ENCODE peak calls at places on chromosomes 16 and 17, in five cellular contexts. N is aorta; Y is left cardiac atrium; R is CD8-positive, alpha-beta T cell; A is stimulated activated naive CD8-positive, alpha-beta T cell treated with anti-CD3 and anti-CD28 coated beads, Interleukin-15, amount 100 ng/mL, for 72 hours. V is an unnamed sample.

GRCh38 chr17:57620576-57620975 is 124.5 kb downstream of the CCDC182 start:
- ATAC-seq in R (no peak), Y (no peak), A (no peak), N (no peak), V (no peak)

GRCh38 chr17:16101440-16101839 is 101.8 kb downstream of the TTC19 start:
- ATAC-seq in Y (no peak), R (no peak), N (no peak), A (no peak), V (no peak)

GRCh38 chr17:54544239-54544638 is 356.4 kb upstream of the TOM1L1 start:
- ATAC-seq in R (no peak), A (no peak), Y (no peak), N (no peak), V (no peak)

GRCh38 chr17:6686026-6686425 is 27.1 kb downstream of the SLC13A5 start:
- ATAC-seq in A (no peak), N (no peak), R (no peak), Y (no peak), V (no peak)

GRCh38 chr16:78368121-78369102 is 269.0 kb downstream of the WWOX start:
- ATAC-seq in A (no peak), N (no peak), Y (no peak), R (no peak), V (no peak)

GRCh38 chr17:14833201-14833773 is 431.8 kb downstream of the PMP22 start:
- ATAC-seq in N (no peak), Y (no peak), A (peak; percentile 74), R (no peak), V (no peak)

GRCh38 chr16:23528635-23529016 is 18.3 kb upstream of the GGA2 start:
- ATAC-seq in A (no peak), Y (no peak), R (no peak), N (no peak), V (no peak)

GRCh38 chr17:338442-339192 is 14.0 kb downstream of the RPH3AL start:
- ATAC-seq in A (no peak), N (no peak), Y (peak; percentile 9), R (no peak), V (no peak)

GRCh38 chr16:19095699-19096098 is 18.1 kb upstream of the ITPRIPL2 start:
- ATAC-seq in N (no peak), Y (no peak), A (no peak), R (no peak), V (peak; percentile 88)

GRCh38 chr17:76048711-76049110 is 21.6 kb upstream of the EVPL start:
- ATAC-seq in N (no peak), A (no peak), R (peak; percentile 52), Y (no peak), V (no peak)

GRCh38 chr17:9389116-9389515 is 186.5 kb downstream of the STX8 start:
- ATAC-seq in N (no peak), Y (no peak), A (peak; percentile 93), R (no peak), V (peak; percentile 87)

GRCh38 chr17:78401891-78402290 is 23.4 kb downstream of the PGS1 start:
- ATAC-seq in Y (no peak), A (no peak), R (no peak), N (no peak), V (no peak)

GRCh38 chr17:40516581-40517285 is 15.3 kb upstream of the TNS4 start:
- ATAC-seq in A (peak; percentile 93), R (peak; percentile 69), Y (peak; percentile 29), N (no peak), V (peak; percentile 89)

GRCh38 chr16:4381935-4382794 is 10.5 kb downstream of the VASN start:
- ATAC-seq in R (peak; percentile 4), Y (no peak), N (no peak), A (peak; percentile 20), V (no peak)

GRCh38 chr16:79272141-79272577 is 328.4 kb downstream of the MAF start:
- ATAC-seq in R (peak; percentile 76), Y (peak; percentile 30), N (no peak), A (peak; percentile 78), V (no peak)

GRCh38 chr17:57862990-57863667 is 13.3 kb upstream of the MRPS23 start:
- ATAC-seq in Y (no peak), R (no peak), A (no peak), N (no peak), V (no peak)

GRCh38 chr16:28139530-28139929 is 72.2 kb downstream of the XPO6 start:
- ATAC-seq in A (peak; percentile 46), R (peak; percentile 3), Y (no peak), N (no peak), V (no peak)

GRCh38 chr16:66853261-66854139 is 9.3 kb downstream of the CA7 start:
- ATAC-seq in N (no peak), Y (no peak), A (no peak), R (no peak), V (no peak)

GRCh38 chr17:73151888-73152633 is 12.7 kb upstream of the SSTR2 start:
- ATAC-seq in A (no peak), Y (no peak), R (no peak), N (no peak), V (peak; percentile 76)

GRCh38 chr17:65559802-65560627 is 1.4 kb downstream of the AXIN2 start:
- ATAC-seq in A (no peak), Y (peak; percentile 25), R (no peak), N (peak; percentile 19), V (no peak)

GRCh38 chr16:19177111-19177747 is 9.2 kb downstream of the SYT17 start:
- ATAC-seq in R (no peak), Y (no peak), A (no peak), N (no peak), V (peak; percentile 42)

GRCh38 chr16:85602831-85603755 is 10.0 kb upstream of the GSE1 start:
- ATAC-seq in N (no peak), R (no peak), Y (no peak), A (no peak), V (no peak)

GRCh38 chr17:64124609-64125008 is 5.3 kb downstream of the ERN1 start:
- ATAC-seq in N (no peak), Y (no peak), A (no peak), R (no peak), V (no peak)

V was measured in stimulated activated memory B cell treated with anti-CD40 and anti-IgM and Interleukin-4, amounts not matched to agents 10 μg/mL and 1 μg/mL and 100 μg/mL, for 72 hours.